ENCODE peak calls at places on chromosomes 6 and 20, in four cellular contexts. V, R, W and E are unnamed samples.

GRCh38 chr6:110430236-110430635 is 14.9 kb upstream of the DDO start:
- DNase-seq in V (no peak), R (no peak), W (no peak), E (no peak)

GRCh38 chr6:50442531-50443040 is 270.7 kb upstream of the TFAP2D start:
- DNase-seq in V (no peak), R (no peak), W (no peak), E (no peak)

GRCh38 chr6:15296735-15297134 is 50.9 kb downstream of the JARID2 start:
- DNase-seq in V (no peak), R (no peak), W (no peak), E (no peak)

GRCh38 chr20:50312682-50313187 is 122.1 kb downstream of the CEBPB start:
- DNase-seq in V (peak; percentile 80), R (no peak), W (peak; percentile 88), E (peak; percentile 95)

GRCh38 chr6:112743343-112743742 is 396.2 kb downstream of the RFPL4B start:
- DNase-seq in V (no peak), R (no peak), W (no peak), E (no peak)

GRCh38 chr6:44966449-44967091 is 361.6 kb upstream of the RUNX2 start:
- DNase-seq in V (no peak), R (no peak), W (no peak), E (no peak)

GRCh38 chr6:158441639-158442308 is 118.1 kb upstream of the TMEM181 start:
- DNase-seq in V (no peak), R (no peak), W (no peak), E (peak; percentile 80)

GRCh38 chr6:30719356-30719755 is 796 bp upstream of the TUBB start:
- DNase-seq in V (no peak), R (no peak), W (no peak), E (no peak)

GRCh38 chr6:118743744-118744143 is 92.4 kb upstream of the CEP85L start:
- DNase-seq in V (no peak), R (no peak), W (no peak), E (no peak)

GRCh38 chr20:33945391-33946079 is 48.2 kb upstream of the RALY start:
- DNase-seq in V (no peak), R (no peak), W (no peak), E (no peak)

GRCh38 chr20:9311132-9311531 is 203.3 kb upstream of the LAMP5 start:
- DNase-seq in V (no peak), R (no peak), W (no peak), E (peak; percentile 5)

GRCh38 chr6:20441921-20442320 is 40.2 kb downstream of the E2F3 start:
- DNase-seq in V (no peak), R (no peak), W (peak; percentile 45), E (no peak)

GRCh38 chr20:63706852-63707557 is 771 bp downstream of the ARFRP1 start:
- DNase-seq in V (no peak), R (no peak), W (peak; percentile 10), E (no peak)
- TF ChIP-seq CTCF in V (no peak), R (peak; percentile 35), W (peak; percentile 28), E (no peak)

DNA sequence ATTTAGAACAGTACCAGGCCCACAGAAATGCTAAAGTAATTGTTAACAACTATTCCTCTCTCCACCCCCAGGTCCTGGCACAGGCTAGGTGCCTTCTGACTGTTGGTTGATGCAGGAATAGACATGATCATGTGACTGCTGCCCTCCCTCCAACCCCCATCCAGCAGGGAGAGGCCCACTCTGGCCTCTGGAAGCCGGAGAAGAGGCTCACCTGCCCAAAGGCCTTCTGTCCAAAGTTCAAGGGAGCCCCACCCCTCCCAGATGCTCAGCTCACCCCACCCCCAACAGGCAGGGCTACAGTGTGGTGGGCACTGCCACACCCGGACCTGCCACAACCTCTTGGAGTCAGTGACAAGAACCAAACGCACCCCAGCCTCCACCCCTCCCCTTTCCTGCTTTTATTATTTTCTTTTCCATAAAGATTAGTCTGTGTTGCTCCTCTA is 26.9 kb upstream of the FOXP4 start:
- DNase-seq in V (no peak), R (no peak), W (no peak), E (no peak)
- H3K27ac ChIP-seq in V (no peak overlapping the region), R (no peak overlapping the region), W (peak overlapping the region; percentile 57), E (no peak overlapping the region)

DNA sequence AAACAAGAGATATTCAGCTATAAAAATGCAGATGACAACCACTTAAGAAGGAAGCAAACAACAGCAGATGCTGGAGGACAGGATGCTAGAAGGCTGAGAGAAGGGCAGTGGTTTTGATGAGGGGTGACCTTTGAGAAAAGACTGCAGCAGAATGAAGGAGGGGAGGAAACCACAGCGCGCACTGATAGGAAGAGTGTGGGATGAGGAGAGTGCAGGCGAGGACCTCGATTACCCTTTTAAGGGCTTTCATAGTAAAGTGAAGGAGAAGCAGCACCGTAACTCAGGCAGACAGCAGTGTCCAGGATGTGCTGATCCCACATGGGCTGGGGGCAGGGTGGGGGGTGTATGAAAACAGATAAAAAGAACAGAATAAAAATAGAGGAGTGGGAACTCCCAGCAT is 19.2 kb downstream of the ZBTB2 start:
- DNase-seq in V (no peak), R (no peak), W (no peak), E (no peak)
- TF ChIP-seq POLR2AphosphoS5 in V (no peak), R (no peak), W (no peak), E (no peak)

DNA sequence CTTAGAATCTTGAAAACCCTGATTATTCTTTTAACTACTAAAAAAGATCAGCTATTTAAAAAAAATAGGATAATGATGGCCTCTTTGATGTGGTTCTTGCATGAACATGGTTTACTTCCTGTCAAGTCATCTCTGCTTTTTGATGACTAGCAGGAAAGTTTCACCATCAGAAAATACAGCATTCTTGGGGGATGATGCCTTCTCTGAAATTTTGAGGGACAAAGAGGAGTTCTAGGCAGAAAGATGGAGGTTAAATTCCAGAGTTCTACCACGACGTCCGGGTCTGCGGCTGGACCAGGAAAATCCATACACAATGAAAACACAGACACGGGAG is 130.4 kb downstream of the OLIG3 start:
- DNase-seq in V (no peak), R (no peak), W (no peak), E (no peak)
- TF ChIP-seq CTCF in V (no peak), R (no peak), W (no peak), E (no peak)

DNA sequence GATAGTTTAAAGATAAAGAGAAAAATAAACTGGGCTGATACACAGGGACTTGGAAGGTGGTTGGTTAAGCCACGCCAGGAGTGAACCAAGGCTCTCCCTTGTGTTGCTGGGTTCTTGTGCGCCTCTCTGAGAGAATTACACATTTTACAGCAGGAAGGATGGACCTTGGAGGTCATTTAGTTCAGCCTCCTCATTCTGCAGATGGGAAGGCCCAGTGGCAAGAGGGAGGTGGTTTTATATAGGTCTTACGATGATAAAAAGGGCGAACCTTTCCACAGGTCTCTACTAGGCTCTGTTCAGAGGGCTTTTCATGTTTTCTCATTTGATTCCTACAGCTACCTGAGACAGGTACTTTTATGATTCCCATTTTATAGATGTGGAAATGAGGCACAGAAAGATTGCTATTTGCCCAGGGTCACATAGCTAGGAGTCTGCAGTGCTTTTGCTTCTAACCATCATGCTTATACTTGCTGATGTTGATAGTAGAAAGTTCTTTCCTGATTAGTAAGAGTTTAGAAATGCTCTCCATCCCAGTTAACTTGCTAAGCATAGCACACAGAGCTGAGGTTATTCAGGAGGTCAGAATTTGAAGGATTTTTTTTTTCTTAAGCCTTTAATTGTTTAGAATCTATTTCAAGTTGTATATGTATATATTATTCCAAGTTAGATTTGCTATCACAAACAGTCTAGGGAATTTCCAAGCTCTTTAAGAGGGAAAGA is 12.8 kb downstream of the HIVEP1 start:
- DNase-seq in V (no peak), R (no peak), W (no peak), E (no peak)
- H3K27ac ChIP-seq in V (no peak overlapping the region), R (no peak overlapping the region), W (no peak overlapping the region), E (peak overlapping the region; percentile 50)

GRCh38 chr20:41776450-41776849 is 158.3 kb upstream of the CHD6 start:
- DNase-seq in V (no peak), R (no peak), W (no peak), E (peak; percentile 57)
- TF ChIP-seq POLR2AphosphoS5 in V (no peak), R (no peak), W (no peak), E (no peak)

GRCh38 chr20:39878809-39879208 is 810.2 kb downstream of the MAFB start:
- DNase-seq in V (no peak), R (no peak), W (no peak), E (no peak)

GRCh38 chr20:39877792-39878191 is 811.2 kb downstream of the MAFB start:
- DNase-seq in V (no peak), R (no peak), W (no peak), E (no peak)

GRCh38 chr20:39879296-39879695 is 809.7 kb downstream of the MAFB start:
- DNase-seq in V (no peak), R (no peak), W (no peak), E (no peak)

GRCh38 chr20:39878321-39878720 is 810.7 kb downstream of the MAFB start:
- DNase-seq in V (no peak), R (no peak), W (no peak), E (no peak)

DNA sequence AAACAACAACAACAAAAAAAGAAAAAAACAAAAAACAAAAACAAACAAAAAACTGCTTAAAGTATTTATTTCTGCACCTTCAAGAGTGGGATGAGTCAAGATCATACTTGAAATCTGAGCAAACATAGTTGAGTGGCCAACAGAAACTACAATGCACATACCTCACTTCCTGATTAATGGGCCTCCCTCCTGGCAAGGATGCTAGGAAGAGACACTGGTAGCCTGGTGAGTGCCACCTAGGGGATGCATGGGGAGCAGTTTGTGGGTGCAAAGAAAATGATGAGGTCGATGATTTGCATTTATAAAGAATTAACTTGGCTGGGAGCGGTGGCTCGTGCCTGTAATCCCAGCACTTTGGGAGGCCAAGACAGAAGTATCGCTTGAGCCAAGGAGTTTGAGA is 808.1 kb downstream of the MAFB start:
- DNase-seq in V (no peak), R (no peak), W (no peak), E (no peak)
- TF ChIP-seq CTCF in V (no peak), R (peak; percentile 8), W (no peak), E (no peak)

DNA sequence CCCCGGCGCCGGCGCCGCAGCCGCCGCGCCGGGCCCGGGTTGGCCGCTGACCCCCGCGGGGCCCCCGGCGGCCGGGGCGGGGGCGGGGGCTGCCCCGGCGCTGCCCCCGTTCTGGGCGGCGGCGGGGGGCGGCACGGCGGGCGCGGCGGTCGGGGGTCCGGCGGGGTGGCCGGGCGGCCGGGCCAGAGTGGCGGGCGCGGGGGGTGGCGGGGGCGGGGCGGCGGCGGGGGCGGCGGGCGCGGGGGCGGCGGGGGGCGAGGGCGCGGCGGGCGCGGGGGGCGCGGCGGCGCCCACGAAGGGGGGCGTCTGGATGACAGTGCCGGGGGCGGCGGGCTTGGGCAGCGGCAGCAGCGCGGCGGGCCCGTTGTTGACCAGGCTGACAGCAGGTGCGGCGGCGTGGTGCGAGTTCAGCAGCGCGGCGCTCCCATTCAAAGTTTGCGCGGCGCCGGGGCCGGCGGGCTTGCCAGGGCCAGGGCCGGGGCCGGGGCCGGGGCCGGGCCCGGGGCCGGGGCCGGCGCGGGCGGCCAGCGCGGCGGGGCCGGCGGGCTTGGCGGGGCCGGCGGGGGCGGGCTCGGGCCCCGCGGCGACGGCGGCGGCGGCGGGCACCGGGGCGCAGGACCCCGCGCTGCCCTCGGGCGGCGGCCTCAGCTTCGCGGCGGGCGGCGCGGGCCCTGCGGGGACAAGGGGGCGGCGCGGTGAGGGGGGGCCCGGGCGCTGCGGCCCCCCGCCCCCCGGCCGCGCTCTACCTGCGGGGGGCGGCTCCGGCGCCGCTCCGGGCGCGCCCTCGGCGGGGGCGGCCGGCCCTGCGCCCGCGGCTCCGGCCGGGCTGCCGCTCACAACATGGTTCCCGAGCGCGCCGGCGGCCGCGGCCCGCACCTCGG is 653 bp downstream of the TAF4 start:
- DNase-seq in V (peak; percentile 52), R (no peak), W (no peak), E (no peak)
- H3K27ac ChIP-seq in V (no peak overlapping the region), R (peak overlapping the region; percentile 53), W (peak overlapping the region; percentile 60), E (peak overlapping the region; percentile 82)